ENCODE peak calls at places on chromosomes 6 and 20, in six cellular contexts. L, Y, C, J, V and Z are unnamed samples.

GRCh38 chr6:135385299-135385698 is 112.2 kb downstream of the AHI1 start:
- DNase-seq in L (no peak), Y (no peak), C (no peak), J (no peak), V (no peak), Z (no peak)

GRCh38 chr6:31048090-31048489 is 37.8 kb downstream of the MUC22 start:
- DNase-seq in L (no peak), Y (no peak), C (no peak), J (no peak), V (no peak), Z (no peak)

GRCh38 chr20:57774951-57775350 is 65.1 kb upstream of the PMEPA1 start:
- DNase-seq in L (no peak), Y (no peak), C (no peak), J (no peak), V (no peak), Z (no peak)

GRCh38 chr6:136784910-136785746 is 7.1 kb downstream of the MAP3K5 start:
- DNase-seq in L (peak; percentile 42), Y (no peak), C (peak; percentile 37), J (peak; percentile 30), V (no peak), Z (no peak)

GRCh38 chr20:49675368-49676151 is 38.1 kb downstream of the B4GALT5 start:
- DNase-seq in L (no peak), Y (no peak), C (peak; percentile 16), J (peak; percentile 77), V (no peak), Z (no peak)

GRCh38 chr6:37467718-37468117 is 32.0 kb downstream of the CCDC167 start:
- DNase-seq in L (no peak), Y (no peak), C (no peak), J (no peak), V (no peak), Z (no peak)

GRCh38 chr6:161272600-161273355 is 1.1 kb downstream of the AGPAT4 start:
- DNase-seq in L (no peak), Y (no peak), C (no peak), J (peak; percentile 34), V (no peak), Z (no peak)

GRCh38 chr6:35058041-35058675 is 83.0 kb downstream of the TCP11 start:
- DNase-seq in L (no peak), Y (no peak), C (no peak), J (no peak), V (no peak), Z (no peak)

GRCh38 chr20:59265298-59265697 is 35.1 kb upstream of the EDN3 start:
- DNase-seq in L (no peak), Y (no peak), C (no peak), J (no peak), V (no peak), Z (no peak)

GRCh38 chr6:75124983-75125382 is 80.9 kb downstream of the COL12A1 start:
- DNase-seq in L (no peak), Y (no peak), C (no peak), J (no peak), V (no peak), Z (no peak)

GRCh38 chr20:32325706-32326506 is 32.2 kb upstream of the ASXL1 start:
- DNase-seq in L (no peak), Y (no peak), C (peak; percentile 41), J (peak; percentile 60), V (no peak), Z (no peak)

GRCh38 chr6:35725721-35726438 is 11.0 kb upstream of the ARMC12 start:
- DNase-seq in L (no peak), Y (no peak), C (no peak), J (no peak), V (no peak), Z (no peak)

GRCh38 chr20:59518881-59519706 is 85.2 kb upstream of the PHACTR3 start:
- DNase-seq in L (peak; percentile 12), Y (peak; percentile 81), C (peak; percentile 25), J (peak; percentile 67), V (no peak), Z (peak; percentile 70)

GRCh38 chr6:54493138-54493537 is 184.9 kb downstream of the TINAG start:
- DNase-seq in L (no peak), Y (peak; percentile 62), C (no peak), J (no peak), V (no peak), Z (no peak)

GRCh38 chr6:16450821-16451220 is 212.4 kb downstream of the GMPR start:
- DNase-seq in L (no peak), Y (peak; percentile 56), C (no peak), J (no peak), V (no peak), Z (no peak)

GRCh38 chr6:33301877-33302276 is 3.1 kb upstream of the RGL2 start:
- DNase-seq in L (no peak), Y (no peak), C (no peak), J (no peak), V (no peak), Z (no peak)

GRCh38 chr6:95686272-95686671 is 108.9 kb downstream of the MANEA start:
- DNase-seq in L (no peak), Y (no peak), C (no peak), J (no peak), V (no peak), Z (no peak)

GRCh38 chr20:45383131-45383530 is 5.0 kb upstream of the TP53TG5 start:
- DNase-seq in L (no peak), Y (no peak), C (no peak), J (no peak), V (no peak), Z (no peak)

GRCh38 chr20:4052139-4052480 is 36.8 kb upstream of the RNF24 start:
- DNase-seq in L (no peak), Y (no peak), C (no peak), J (no peak), V (no peak), Z (no peak)

GRCh38 chr6:33856034-33856590 is 52.3 kb upstream of the MLN start:
- DNase-seq in L (no peak), Y (no peak), C (no peak), J (no peak), V (no peak), Z (no peak)

GRCh38 chr6:32665621-32666140 is 776 bp downstream of the HLA-DQB1 start:
- DNase-seq in L (no peak), Y (no peak), C (no peak), J (no peak), V (no peak), Z (no peak)

GRCh38 chr6:14382381-14383236 is 265.0 kb downstream of the CD83 start:
- DNase-seq in L (no peak), Y (no peak), C (no peak), J (no peak), V (no peak), Z (no peak)

GRCh38 chr6:127051571-127052260 is 66.8 kb upstream of the RSPO3 start:
- DNase-seq in L (no peak), Y (peak; percentile 9), C (no peak), J (no peak), V (no peak), Z (no peak)

GRCh38 chr20:49270177-49270576 is 7.7 kb downstream of the ZNFX1 start:
- DNase-seq in L (no peak), Y (peak; percentile 84), C (no peak), J (no peak), V (no peak), Z (no peak)

GRCh38 chr6:37130704-37131103 is 39.2 kb upstream of the PIM1 start:
- DNase-seq in L (no peak), Y (no peak), C (peak; percentile 28), J (peak; percentile 61), V (no peak), Z (no peak)

GRCh38 chr20:25318471-25319240 is 70.8 kb downstream of the PYGB start:
- DNase-seq in L (no peak), Y (no peak), C (no peak), J (no peak), V (no peak), Z (peak; percentile 88)

GRCh38 chr6:1094306-1094705 is 217.6 kb upstream of the FOXQ1 start:
- DNase-seq in L (no peak), Y (peak; percentile 80), C (no peak), J (no peak), V (no peak), Z (no peak)

GRCh38 chr20:45918182-45918737 is 6.3 kb upstream of the PLTP start:
- DNase-seq in L (no peak), Y (no peak), C (no peak), J (no peak), V (no peak), Z (no peak)

GRCh38 chr6:47651505-47651944 is 46.9 kb upstream of the ADGRF4 start:
- DNase-seq in L (no peak), Y (peak; percentile 72), C (no peak), J (no peak), V (no peak), Z (no peak)

GRCh38 chr6:57254055-57254717 is 32.1 kb upstream of the RAB23 start:
- DNase-seq in L (no peak), Y (no peak), C (no peak), J (no peak), V (no peak), Z (no peak)

GRCh38 chr6:16477367-16478149 is 239.2 kb downstream of the GMPR start:
- DNase-seq in L (no peak), Y (no peak), C (no peak), J (no peak), V (no peak), Z (no peak)

GRCh38 chr6:91079939-91080338 is 493.1 kb upstream of the MAP3K7 start:
- DNase-seq in L (no peak), Y (no peak), C (no peak), J (no peak), V (no peak), Z (no peak)

GRCh38 chr6:1481326-1481725 is 92.0 kb downstream of the FOXF2 start:
- DNase-seq in L (no peak), Y (peak; percentile 90), C (no peak), J (no peak), V (no peak), Z (no peak)

GRCh38 chr6:111725446-111726112 is 119.9 kb upstream of the TRAF3IP2 start:
- DNase-seq in L (no peak), Y (peak; percentile 71), C (no peak), J (no peak), V (no peak), Z (no peak)

GRCh38 chr6:96478695-96479094 is 42.9 kb upstream of the UFL1 start:
- DNase-seq in L (no peak), Y (no peak), C (no peak), J (no peak), V (no peak), Z (no peak)